ENCODE peak calls at places on chromosome X, in five cellular contexts. One of them, this sample, is unnamed.
A peak's percentile ranks its signal among the peaks of the same experiment; 100 is the strongest.

GRCh38 chrX:9515973-9516538 is 51.2 kb downstream of the TBL1X start:
- DNase-seq in A673: no peak
- DNase-seq in mammary epithelial cell: no peak
- DNase-seq in PC-3: no peak
- DNase-seq in fibroblast of lung: no peak
- DNase-seq in this sample: no peak

GRCh38 chrX:15167826-15168225 is 102.1 kb downstream of the ASB9 start:
- DNase-seq in fibroblast of lung: no peak
- DNase-seq in PC-3: no peak
- DNase-seq in mammary epithelial cell: no peak
- DNase-seq in A673: no peak
- DNase-seq in this sample: no peak

GRCh38 chrX:39904816-39905474 is 192.8 kb downstream of the BCOR start:
- DNase-seq in mammary epithelial cell: no peak
- DNase-seq in A673: no peak
- DNase-seq in fibroblast of lung: peak; percentile 8
- DNase-seq in PC-3: no peak
- DNase-seq in this sample: no peak

GRCh38 chrX:23884427-23885024 is 23.2 kb downstream of the APOO start:
- DNase-seq in A673: peak; percentile 45
- DNase-seq in fibroblast of lung: peak; percentile 41
- DNase-seq in mammary epithelial cell: peak; percentile 34
- DNase-seq in PC-3: peak; percentile 63
- DNase-seq in this sample: peak; percentile 54

GRCh38 chrX:66408507-66408906 is 230.4 kb downstream of the EDA2R start:
- DNase-seq in mammary epithelial cell: peak; percentile 12
- DNase-seq in fibroblast of lung: no peak
- DNase-seq in PC-3: peak; percentile 8
- DNase-seq in A673: peak; percentile 2
- DNase-seq in this sample: no peak

GRCh38 chrX:7111518-7111917 is 36.0 kb upstream of the STS start:
- DNase-seq in fibroblast of lung: no peak
- DNase-seq in A673: no peak
- DNase-seq in mammary epithelial cell: no peak
- DNase-seq in PC-3: no peak
- DNase-seq in this sample: no peak

GRCh38 chrX:21770631-21771321 is 12.9 kb upstream of the SMPX start:
- DNase-seq in fibroblast of lung: peak; percentile 14
- DNase-seq in mammary epithelial cell: no peak
- DNase-seq in PC-3: peak; percentile 55
- DNase-seq in A673: peak; percentile 20
- DNase-seq in this sample: no peak

GRCh38 chrX:39011454-39012204 is 210.4 kb downstream of the MID1IP1 start:
- DNase-seq in mammary epithelial cell: peak; percentile 16
- DNase-seq in fibroblast of lung: peak; percentile 33
- DNase-seq in PC-3: peak; percentile 77
- DNase-seq in A673: no peak
- DNase-seq in this sample: peak; percentile 65

GRCh38 chrX:39654183-39654925 is 443.4 kb downstream of the BCOR start:
- DNase-seq in A673: peak; percentile 16
- DNase-seq in fibroblast of lung: no peak
- DNase-seq in mammary epithelial cell: no peak
- DNase-seq in PC-3: no peak
- DNase-seq in this sample: no peak

GRCh38 chrX:24799078-24799477 is 105.4 kb downstream of the POLA1 start:
- DNase-seq in PC-3: no peak
- DNase-seq in fibroblast of lung: no peak
- DNase-seq in mammary epithelial cell: no peak
- DNase-seq in A673: no peak
- DNase-seq in this sample: no peak

GRCh38 chrX:39603291-39603690 is 494.5 kb downstream of the BCOR start:
- DNase-seq in fibroblast of lung: no peak
- DNase-seq in mammary epithelial cell: no peak
- DNase-seq in A673: no peak
- DNase-seq in PC-3: no peak
- DNase-seq in this sample: no peak

GRCh38 chrX:11215191-11215921 is 77.9 kb upstream of the AMELX start:
- DNase-seq in fibroblast of lung: no peak
- DNase-seq in A673: no peak
- DNase-seq in mammary epithelial cell: no peak
- DNase-seq in PC-3: no peak
- DNase-seq in this sample: no peak

GRCh38 chrX:39629001-39629400 is 468.8 kb downstream of the BCOR start:
- DNase-seq in PC-3: no peak
- DNase-seq in A673: no peak
- DNase-seq in mammary epithelial cell: no peak
- DNase-seq in fibroblast of lung: no peak
- DNase-seq in this sample: no peak

GRCh38 chrX:37722595-37722994 is 37.0 kb downstream of the XK start:
- DNase-seq in A673: no peak
- DNase-seq in mammary epithelial cell: no peak
- DNase-seq in fibroblast of lung: no peak
- DNase-seq in PC-3: no peak
- DNase-seq in this sample: no peak

GRCh38 chrX:149494844-149495565 is 10.1 kb downstream of the IDS start:
- DNase-seq in A673: no peak
- DNase-seq in mammary epithelial cell: peak; percentile 39
- DNase-seq in fibroblast of lung: peak; percentile 49
- DNase-seq in PC-3: peak; percentile 58
- DNase-seq in this sample: no peak

GRCh38 chrX:150269613-150270254 is 93.4 kb upstream of the MAMLD1 start:
- DNase-seq in A673: no peak
- DNase-seq in PC-3: no peak
- DNase-seq in mammary epithelial cell: no peak
- DNase-seq in fibroblast of lung: peak; percentile 25
- DNase-seq in this sample: peak; percentile 3

GRCh38 chrX:96182366-96182765 is 502.3 kb upstream of the DIAPH2 start:
- DNase-seq in A673: peak; percentile 70
- DNase-seq in PC-3: peak; percentile 69
- DNase-seq in fibroblast of lung: no peak
- DNase-seq in mammary epithelial cell: peak; percentile 8
- DNase-seq in this sample: peak; percentile 26

GRCh38 chrX:22652596-22652995 is 347.2 kb upstream of the DDX53 start:
- DNase-seq in fibroblast of lung: peak; percentile 56
- DNase-seq in mammary epithelial cell: no peak
- DNase-seq in PC-3: peak; percentile 50
- DNase-seq in A673: peak; percentile 8
- DNase-seq in this sample: peak; percentile 42

GRCh38 chrX:139738581-139738980 is 30.6 kb upstream of the MCF2 start:
- DNase-seq in A673: peak; percentile 7
- DNase-seq in mammary epithelial cell: peak; percentile 72
- DNase-seq in fibroblast of lung: peak; percentile 53
- DNase-seq in PC-3: peak; percentile 65
- DNase-seq in this sample: peak; percentile 18

GRCh38 chrX:71911731-71912050 is 1.0 kb downstream of the NHSL2 start:
- DNase-seq in A673: no peak
- DNase-seq in mammary epithelial cell: no peak
- DNase-seq in fibroblast of lung: peak; percentile 30
- DNase-seq in PC-3: no peak
- DNase-seq in this sample: peak; percentile 47
- TF ChIP-seq EZH2 in A673: no peak
- TF ChIP-seq EZH2 in mammary epithelial cell: no peak
- TF ChIP-seq EZH2 in fibroblast of lung: no peak
- TF ChIP-seq EZH2 in PC-3: no peak
- TF ChIP-seq EZH2 in this sample: no peak

GRCh38 chrX:19848110-19848509 is 39.3 kb downstream of the SH3KBP1 start:
- DNase-seq in A673: no peak
- DNase-seq in fibroblast of lung: no peak
- DNase-seq in PC-3: no peak
- DNase-seq in mammary epithelial cell: no peak
- DNase-seq in this sample: no peak
- H3K4me1 ChIP-seq in A673: no peaks in the 10 kb centered on the region
- H3K4me1 ChIP-seq in fibroblast of lung: no peaks in the 10 kb centered on the region
- H3K4me1 ChIP-seq in PC-3: peaks cover 16% of the 10 kb centered on the region
- H3K4me1 ChIP-seq in mammary epithelial cell: peaks cover 3% of the 10 kb centered on the region
- H3K4me1 ChIP-seq in this sample: peaks cover 21% of the 10 kb centered on the region

DNA sequence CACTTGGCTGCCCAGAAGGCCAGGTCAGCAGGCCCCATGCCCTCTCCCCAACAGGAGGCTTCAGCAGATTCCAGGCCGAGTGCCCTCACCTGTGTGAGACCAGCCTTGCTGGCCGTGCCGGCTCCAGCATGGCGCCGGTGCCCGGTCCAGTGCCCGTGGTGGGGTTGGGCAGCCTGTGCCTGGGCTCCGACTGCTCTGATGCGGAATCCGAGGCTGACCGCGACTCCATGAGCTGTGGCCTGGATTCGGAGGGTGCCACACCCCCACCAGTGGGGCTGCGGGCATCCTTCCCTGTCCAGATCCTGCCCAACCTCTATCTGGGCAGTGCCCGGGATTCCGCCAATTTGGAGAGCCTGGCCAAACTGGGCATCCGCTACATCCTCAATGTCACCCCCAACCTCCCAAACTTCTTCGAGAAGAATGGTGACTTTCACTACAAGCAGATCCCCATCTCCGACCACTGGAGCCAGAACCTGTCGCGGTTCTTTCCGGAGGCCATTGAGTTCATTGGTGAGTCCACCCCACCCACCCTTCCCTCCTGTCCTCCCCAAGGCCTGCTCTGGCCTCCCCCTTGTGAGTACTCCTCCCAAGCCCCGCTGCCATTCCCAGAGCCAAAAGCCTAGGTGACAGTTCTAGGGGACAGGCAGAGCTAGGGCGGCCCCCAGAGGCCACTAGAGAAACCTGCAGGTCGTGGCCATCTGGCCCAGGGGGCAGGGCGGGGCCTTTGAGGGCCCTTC is 2.3 kb downstream of the DUSP9 start:
- DNase-seq in mammary epithelial cell: no peak
- DNase-seq in fibroblast of lung: no peak
- DNase-seq in PC-3: peak; percentile 26
- DNase-seq in A673: peak; percentile 25
- DNase-seq in this sample: peak; percentile 37
- H3K9me3 ChIP-seq in mammary epithelial cell: peaks cover 5% of the 10 kb centered on the region
- H3K9me3 ChIP-seq in fibroblast of lung: no peaks in the 10 kb centered on the region
- H3K9me3 ChIP-seq in PC-3: no peaks in the 10 kb centered on the region
- H3K9me3 ChIP-seq in A673: peaks cover 5% of the 10 kb centered on the region
- H3K9me3 ChIP-seq in this sample: no peaks in the 10 kb centered on the region

DNA sequence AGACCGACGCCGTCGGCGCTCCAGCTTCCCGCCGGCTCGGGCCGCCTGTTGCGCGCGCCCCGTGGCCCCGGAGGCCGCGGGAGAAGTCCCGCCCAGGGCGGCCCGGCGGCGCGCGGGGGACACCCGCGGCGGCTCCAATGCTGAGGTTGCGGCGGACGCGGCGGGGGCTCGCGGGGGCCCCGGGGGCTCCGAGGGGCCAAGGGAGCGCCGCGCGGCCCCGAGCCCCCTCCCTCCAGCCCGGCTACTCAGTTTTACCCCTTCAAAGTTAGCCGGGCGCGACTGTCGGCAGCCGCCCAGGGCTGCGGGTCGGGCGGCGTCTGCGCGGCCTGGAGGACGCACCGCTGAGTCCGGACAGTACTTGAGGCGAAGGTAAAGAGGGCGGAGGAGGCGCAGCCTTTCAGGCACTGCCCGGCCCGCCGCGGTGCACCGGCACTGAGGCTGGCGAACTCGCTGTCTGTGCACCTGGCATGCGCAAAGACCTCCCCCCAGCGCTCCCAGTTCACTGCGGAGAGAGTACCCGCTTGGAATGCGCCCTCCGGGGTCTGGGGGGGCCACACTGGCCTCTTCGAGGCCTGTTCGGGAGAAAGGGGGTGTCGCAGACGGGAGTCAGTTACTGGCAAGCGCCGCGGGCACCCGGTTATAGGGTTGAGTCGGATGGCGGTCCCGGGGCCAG is 1.3 kb downstream of the PCDH19 start:
- DNase-seq in PC-3: no peak
- DNase-seq in mammary epithelial cell: no peak
- DNase-seq in fibroblast of lung: no peak
- DNase-seq in A673: no peak
- DNase-seq in this sample: no peak
- TF ChIP-seq EZH2 in PC-3: no peak
- TF ChIP-seq EZH2 in mammary epithelial cell: peak; percentile 37
- TF ChIP-seq EZH2 in fibroblast of lung: peak; percentile 60
- TF ChIP-seq EZH2 in A673: peak; percentile 84
- TF ChIP-seq EZH2 in this sample: no peak